ENCODE peak calls at places on chromosome X, in seven cellular contexts. K is thoracic aorta, A is right atrium auricular region, Z is kidney, C is prostate gland, E is heart right ventricle, N is fibroblast of mammary gland. T is an unnamed sample.

GRCh38 chrX:34546366-34546765 is 110.7 kb downstream of the TMEM47 start:
- DNase-seq in Z (no peak), K (no peak), N (peak; percentile 25), A (no peak), C (no peak), E (no peak), T (no peak)

GRCh38 chrX:76109654-76110053 is 63.2 kb upstream of the PBDC1 start:
- DNase-seq in Z (no peak), E (no peak), A (no peak), C (no peak), N (no peak), K (no peak), T (no peak)

GRCh38 chrX:11566814-11567213 is 98.9 kb downstream of the ARHGAP6 start:
- DNase-seq in K (no peak), A (no peak), N (no peak), E (no peak), Z (no peak), C (no peak), T (peak; percentile 4)

GRCh38 chrX:48531359-48531954 is 8.1 kb upstream of the TBC1D25 start:
- DNase-seq in C (no peak), A (peak; percentile 64), E (no peak), K (no peak), Z (no peak), N (peak; percentile 91), T (peak; percentile 69)

GRCh38 chrX:74242050-74242449 is 61.9 kb upstream of the ZCCHC13 start:
- DNase-seq in K (no peak), E (no peak), A (no peak), C (no peak), N (peak; percentile 30), Z (no peak), T (peak; percentile 62)

GRCh38 chrX:150478496-150479492 is 89.6 kb upstream of the MTM1 start:
- DNase-seq in N (no peak), C (no peak), E (no peak), K (no peak), Z (no peak), A (no peak), T (no peak)

GRCh38 chrX:13380230-13380629 is 60.4 kb upstream of the ATXN3L start:
- DNase-seq in C (no peak), K (no peak), E (no peak), N (peak; percentile 70), A (no peak), Z (no peak), T (peak; percentile 39)

GRCh38 chrX:40474205-40474626 is 106.6 kb upstream of the ATP6AP2 start:
- DNase-seq in Z (peak; percentile 76), K (no peak), E (peak; percentile 3), A (no peak), N (no peak), C (peak; percentile 7), T (peak; percentile 44)

GRCh38 chrX:1249101-1249887 is 19.3 kb upstream of the CSF2RA start:
- DNase-seq in Z (no peak), C (no peak), N (no peak), K (no peak), E (peak; percentile 64), A (peak; percentile 69), T (no peak)

GRCh38 chrX:150291014-150291413 is 72.1 kb upstream of the MAMLD1 start:
- DNase-seq in A (peak; percentile 50), K (no peak), C (no peak), Z (no peak), E (no peak), N (no peak), T (no peak)

GRCh38 chrX:109472939-109473713 is 8.8 kb downstream of the GUCY2F start:
- DNase-seq in N (peak; percentile 64), A (no peak), Z (peak; percentile 43), K (peak; percentile 3), C (no peak), E (peak; percentile 2), T (peak; percentile 77)

GRCh38 chrX:11532291-11533075 is 133.2 kb downstream of the ARHGAP6 start:
- DNase-seq in C (no peak), N (no peak), E (peak; percentile 5), K (no peak), Z (no peak), A (no peak), T (no peak)

GRCh38 chrX:118727686-118728339 is 407 bp downstream of the IL13RA1 start:
- DNase-seq in E (peak; percentile 41), K (peak; percentile 10), A (no peak), Z (peak; percentile 89), C (peak; percentile 11), N (peak; percentile 18), T (peak; percentile 19)

GRCh38 chrX:37047776-37048175 is 39.6 kb downstream of the FAM47C start:
- DNase-seq in Z (no peak), A (no peak), K (no peak), N (no peak), C (no peak), E (no peak), T (no peak)

GRCh38 chrX:29948653-29949052 is 266.7 kb upstream of the MAGEB2 start:
- DNase-seq in K (no peak), A (no peak), C (no peak), E (no peak), N (peak; percentile 13), Z (no peak), T (peak; percentile 7)

GRCh38 chrX:48703642-48704481 is 7.3 kb downstream of the SUV39H1 start:
- DNase-seq in A (no peak), E (no peak), C (no peak), Z (no peak), K (no peak), N (peak; percentile 46), T (peak; percentile 19)

DNA sequence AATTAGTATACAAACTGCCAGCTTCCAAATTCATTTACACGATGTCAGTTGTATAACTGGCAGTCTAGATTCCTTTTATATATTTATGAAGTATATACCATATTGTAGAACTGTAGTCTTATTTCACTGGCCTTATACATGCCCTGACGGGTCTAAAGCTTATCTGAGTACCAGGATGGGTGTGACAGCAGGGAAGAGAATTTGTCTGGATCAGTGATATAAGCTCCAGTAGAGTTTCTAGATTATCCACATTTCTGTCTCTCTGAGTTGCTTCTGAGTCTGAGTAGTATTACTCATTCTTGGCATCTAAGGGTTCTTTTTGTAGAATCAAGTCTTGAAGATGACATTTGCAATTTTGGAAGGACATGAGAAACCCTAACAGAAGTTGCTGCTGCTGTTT is 101.3 kb downstream of the RPA4 start:
- DNase-seq in K (no peak), C (no peak), E (no peak), A (no peak), N (peak; percentile 6), Z (no peak), T (no peak)
- TF ChIP-seq CTCF in K (no peak), C (no peak), E (no peak), A (no peak), N (no peak), Z (no peak), T (no peak)

GRCh38 chrX:107710617-107711391 is 64.8 kb downstream of the TSC22D3 start:
- DNase-seq in K (no peak), E (peak; percentile 60), N (peak; percentile 97), C (no peak), A (no peak), Z (no peak), T (peak; percentile 94)

GRCh38 chrX:107714196-107714811 is 61.3 kb downstream of the TSC22D3 start:
- DNase-seq in E (no peak), K (no peak), A (no peak), C (no peak), N (peak; percentile 35), Z (no peak), T (peak; percentile 31)

GRCh38 chrX:107711521-107712041 is 64.0 kb downstream of the TSC22D3 start:
- DNase-seq in C (no peak), Z (no peak), K (no peak), A (no peak), N (peak; percentile 29), E (no peak), T (peak; percentile 19)

GRCh38 chrX:107713205-107714195 is 62.1 kb downstream of the TSC22D3 start:
- DNase-seq in N (peak; percentile 43), K (no peak), Z (no peak), A (no peak), C (no peak), E (no peak), T (no peak)

DNA sequence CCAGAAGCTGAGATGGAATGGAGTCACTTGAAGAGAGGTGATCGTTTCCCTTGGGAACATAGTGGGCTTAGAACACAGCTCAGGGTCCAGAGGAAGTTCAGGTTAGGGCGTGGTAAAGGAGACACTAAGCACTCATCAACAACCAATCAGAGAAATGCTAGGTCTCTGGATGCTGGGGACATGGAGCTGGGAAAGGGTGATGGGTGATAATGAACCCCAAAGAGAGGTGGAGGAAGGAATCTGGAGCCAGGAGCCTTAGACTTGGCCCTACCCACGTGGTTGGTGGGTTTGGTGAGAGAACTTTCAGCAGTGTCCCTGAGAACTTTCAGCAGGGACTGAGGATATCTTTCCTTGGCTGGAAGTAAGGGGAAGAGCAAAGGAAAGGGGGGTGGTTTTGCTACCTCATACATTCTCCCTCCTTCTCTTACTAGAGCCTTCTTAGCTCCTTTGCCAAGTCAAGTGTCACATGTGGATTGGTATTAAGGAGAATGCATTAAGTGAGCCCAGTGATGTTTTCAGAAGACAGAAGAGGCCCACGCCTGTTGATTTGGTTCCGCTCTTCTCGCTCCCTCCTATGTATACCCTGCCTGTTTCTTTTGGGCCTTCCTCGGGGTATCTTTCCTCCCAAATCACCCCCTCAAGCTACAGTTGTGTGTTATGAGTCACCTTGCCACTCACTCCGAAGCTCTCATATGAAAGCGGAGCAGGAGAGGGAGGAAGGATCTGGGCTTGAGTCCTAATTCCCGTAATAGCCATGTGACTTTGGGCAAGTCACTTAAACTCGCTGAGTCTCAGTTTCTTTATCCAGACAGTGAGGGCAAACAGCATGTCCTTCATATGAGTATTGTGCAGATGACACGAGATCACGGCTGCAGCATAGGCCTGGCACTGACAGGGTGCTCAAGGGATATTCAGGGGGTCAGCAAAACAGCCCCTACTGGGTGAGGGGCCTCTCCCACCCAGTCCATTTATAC is 63.1 kb downstream of the TSC22D3 start:
- DNase-seq in A (peak; percentile 76), K (no peak), C (no peak), Z (no peak), N (peak; percentile 86), E (no peak), T (peak; percentile 63)
- H3K4me3 ChIP-seq in A (peak overlapping the region; percentile 67), K (peak overlapping the region; percentile 91), C (no peak overlapping the region), Z (no peak overlapping the region), N (no peak overlapping the region), E (no peak overlapping the region), T (no peak overlapping the region)

GRCh38 chrX:20252392-20253231 is 14.1 kb downstream of the RPS6KA3 start:
- DNase-seq in A (no peak), N (peak; percentile 60), C (peak; percentile 23), E (peak; percentile 30), K (no peak), Z (peak; percentile 39), T (peak; percentile 44)
- TF ChIP-seq CTCF in A (peak; percentile 27), N (peak; percentile 86), C (peak; percentile 44), E (peak; percentile 54), K (peak; percentile 37), Z (peak; percentile 53), T (peak; percentile 66)

DNA sequence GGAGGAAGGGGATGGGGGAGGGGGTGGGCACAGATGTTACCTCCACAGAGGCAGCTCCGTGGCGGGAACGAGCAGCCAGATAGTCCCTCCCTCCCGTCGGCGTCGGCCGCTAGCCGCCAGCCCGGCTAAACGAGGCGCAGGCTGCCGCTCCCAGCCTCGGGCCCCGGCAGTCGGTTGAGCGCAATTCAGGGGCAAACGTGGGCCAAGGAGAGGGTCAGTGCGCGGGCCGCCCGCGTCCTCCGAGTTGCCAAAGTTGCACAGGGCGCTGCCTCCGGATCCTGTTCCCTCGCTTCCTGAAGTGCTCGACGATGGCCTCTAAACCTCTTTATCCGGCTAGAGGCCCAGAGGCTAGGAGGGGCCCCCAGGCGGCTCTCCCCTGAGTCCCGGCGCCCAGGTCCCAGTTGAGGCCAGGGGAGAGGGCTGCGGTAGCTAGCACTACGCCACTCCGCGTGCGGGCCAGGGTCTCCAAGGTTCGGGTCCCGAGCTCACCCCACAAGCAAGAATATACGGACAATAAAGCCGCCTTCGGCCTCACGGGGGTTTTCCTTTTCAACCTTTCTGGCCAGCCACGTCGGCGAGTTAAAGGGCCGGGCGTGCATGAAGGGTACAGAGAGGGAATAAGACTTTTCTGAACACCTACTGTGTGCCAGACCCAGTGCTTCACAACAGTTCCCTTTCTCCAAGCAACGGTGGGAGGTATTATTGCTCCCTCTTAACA is 138.7 kb upstream of the ZIC3 start:
- DNase-seq in A (no peak), E (no peak), C (no peak), Z (no peak), K (no peak), N (no peak), T (no peak)
- H3K4me3 ChIP-seq in A (peak overlapping the region; percentile 46), E (peak overlapping the region; percentile 54), C (no peak overlapping the region), Z (peak overlapping the region; percentile 38), K (peak overlapping the region; percentile 74), N (no peak overlapping the region), T (peak overlapping the region; percentile 46)